ENCODE peak calls at places on chromosome 22, in five cellular contexts. Z is fibroblast of villous mesenchyme, B is astrocyte of the cerebellum, S is adrenal gland, I is GM12865. R is an unnamed sample.

GRCh38 chr22:22235564-22235963 is 9.0 kb upstream of the VPREB1 start:
- DNase-seq in I (peak; percentile 76), S (peak; percentile 45), B (no peak), Z (peak; percentile 5), R (no peak)

GRCh38 chr22:33873666-33874065 is 46.6 kb downstream of the LARGE1 start:
- DNase-seq in B (no peak), S (no peak), I (no peak), Z (no peak), R (no peak)

GRCh38 chr22:46984751-46985506 is 222.5 kb downstream of the TBC1D22A start:
- DNase-seq in B (peak; percentile 63), Z (peak; percentile 48), S (no peak), I (no peak), R (peak; percentile 31)

GRCh38 chr22:41237036-41237706 is 3.6 kb downstream of the CHADL start:
- DNase-seq in I (no peak), B (no peak), Z (no peak), S (no peak), R (no peak)

GRCh38 chr22:28139993-28140392 is 220.9 kb upstream of the PITPNB start:
- DNase-seq in I (no peak), S (no peak), B (no peak), Z (peak; percentile 51), R (peak; percentile 72)

GRCh38 chr22:24685804-24686203 is 82.8 kb downstream of the GGT1 start:
- DNase-seq in Z (peak; percentile 23), S (no peak), B (peak; percentile 6), I (no peak), R (no peak)

GRCh38 chr22:44981857-44982256 is 27.9 kb downstream of the PHF21B start:
- DNase-seq in B (no peak), Z (no peak), S (no peak), I (no peak), R (no peak)

GRCh38 chr22:45413368-45414211 is at the start of the genes RIBC2 and SMC1B:
- DNase-seq in S (peak; percentile 62), B (peak; percentile 50), I (peak; percentile 97), Z (peak; percentile 75), R (no peak)

GRCh38 chr22:48496987-48497650 is 1330.6 kb downstream of the BRD1 start:
- DNase-seq in I (no peak), Z (no peak), S (no peak), B (no peak), R (no peak)

GRCh38 chr22:41862160-41862529 is 29.2 kb downstream of the SREBF2 start:
- DNase-seq in B (no peak), Z (peak; percentile 69), I (peak; percentile 85), S (peak; percentile 32), R (no peak)

GRCh38 chr22:46660604-46661201 is 40.5 kb downstream of the GRAMD4 start:
- DNase-seq in B (no peak), I (no peak), Z (no peak), S (peak; percentile 75), R (no peak)

GRCh38 chr22:41696714-41697113 is 2.6 kb upstream of the MEI1 start:
- DNase-seq in B (no peak), I (no peak), S (no peak), Z (no peak), R (no peak)

GRCh38 chr22:24155597-24156145 is 25.6 kb upstream of the SUSD2 start:
- DNase-seq in Z (peak; percentile 76), B (no peak), I (peak; percentile 76), S (peak; percentile 87), R (no peak)

GRCh38 chr22:21682385-21683175 is 16.8 kb downstream of the PPIL2 start:
- DNase-seq in B (no peak), Z (no peak), I (no peak), S (no peak), R (no peak)

GRCh38 chr22:36368359-36368983 is 19.3 kb downstream of the MYH9 start:
- DNase-seq in Z (peak; percentile 79), I (peak; percentile 43), B (peak; percentile 76), S (no peak), R (no peak)
- TF ChIP-seq CTCF in Z (no peak), I (peak; percentile 24), B (no peak), S (peak; percentile 10), R (peak; percentile 5)

GRCh38 chr22:42942351-42942750 is 72.6 kb downstream of the PACSIN2 start:
- DNase-seq in S (no peak), I (no peak), B (no peak), Z (no peak), R (no peak)
- H3K4me3 ChIP-seq in S (no peak overlapping the region), I (no peak overlapping the region), B (no peak overlapping the region), Z (no peak overlapping the region), R (no peak overlapping the region)

DNA sequence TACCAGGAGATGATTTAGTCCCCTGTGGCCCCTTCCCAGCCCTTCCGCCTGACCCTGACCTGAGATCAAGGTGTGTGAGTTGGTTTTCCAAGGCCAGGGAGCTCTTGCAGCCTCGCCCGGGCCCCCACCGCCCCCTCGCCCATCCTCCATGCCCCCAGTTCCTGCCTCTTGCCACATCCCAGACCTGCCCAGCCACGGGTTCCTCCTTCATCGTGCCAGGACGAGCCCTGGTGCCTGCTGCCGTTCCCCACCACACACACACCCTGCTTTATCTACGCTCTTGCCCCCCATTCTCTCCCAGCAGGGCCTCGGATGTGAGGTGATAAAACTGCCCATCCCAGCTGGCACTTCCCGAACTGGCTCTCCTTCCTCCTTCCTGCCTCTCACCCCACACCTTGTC is 1.4 kb upstream of the LIF start:
- DNase-seq in B (no peak), Z (no peak), I (no peak), S (no peak), R (no peak)
- TF ChIP-seq CTCF in B (no peak), Z (no peak), I (no peak), S (no peak), R (no peak)

GRCh38 chr22:50293441-50294318 is 13.8 kb downstream of the PLXNB2 start:
- DNase-seq in B (no peak), I (peak; percentile 34), S (peak; percentile 72), Z (peak; percentile 69), R (no peak)
- H3K4me3 ChIP-seq in B (peak overlapping the region; percentile 24), I (peak overlapping the region; percentile 16), S (no peak overlapping the region), Z (peak overlapping the region; percentile 27), R (peak overlapping the region; percentile 50)

GRCh38 chr22:17888855-17889254 is 114.6 kb upstream of the BID start:
- DNase-seq in B (no peak), S (no peak), Z (peak; percentile 22), I (peak; percentile 42), R (no peak)
- TF ChIP-seq CTCF in B (peak; percentile 59), S (no peak), Z (peak; percentile 38), I (peak; percentile 36), R (peak; percentile 51)

DNA sequence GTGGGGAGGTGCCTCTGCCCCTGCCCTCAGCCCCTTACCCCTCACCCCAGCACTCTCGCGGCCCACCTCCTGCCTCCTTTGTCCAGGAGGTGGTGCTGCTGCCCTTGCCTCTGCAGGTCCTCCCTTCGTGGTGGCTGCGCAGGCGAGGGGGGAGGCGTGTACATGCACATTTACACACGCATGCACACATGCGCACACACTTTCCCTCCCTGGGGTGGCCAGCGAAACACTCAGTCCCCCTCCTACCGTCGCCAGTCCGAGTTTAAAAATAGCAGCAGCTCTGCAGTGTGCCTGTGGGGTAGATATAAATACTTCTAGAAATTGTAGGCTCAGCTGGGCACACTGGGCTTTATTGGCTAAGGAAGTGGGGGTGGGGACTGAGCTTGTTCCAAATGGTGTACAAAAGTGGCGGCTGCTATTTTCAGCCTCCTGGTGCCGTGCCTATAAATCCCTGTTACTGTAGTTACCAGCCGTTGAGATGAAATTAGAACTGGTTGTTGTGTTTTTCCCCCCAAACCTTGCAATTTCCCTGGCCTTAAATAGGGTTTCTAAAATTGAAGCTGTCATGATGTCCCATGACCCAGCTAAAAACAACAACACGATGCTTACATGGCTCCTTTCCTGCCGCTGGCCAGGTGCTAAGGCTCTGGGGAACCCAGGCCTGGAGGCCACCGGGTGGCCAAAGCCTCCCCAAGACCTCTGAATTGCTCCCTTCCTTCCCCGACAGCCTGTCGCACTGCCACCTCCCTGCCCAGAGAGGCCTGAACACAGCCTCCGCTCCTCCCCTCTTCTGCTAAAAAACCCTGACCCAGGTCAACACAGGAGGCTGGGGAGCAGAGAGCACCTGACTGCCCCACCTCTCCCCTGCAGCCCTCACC is 12.4 kb downstream of the PICK1 start:
- DNase-seq in S (no peak), B (no peak), I (no peak), Z (peak; percentile 49), R (no peak)
- H3K4me3 ChIP-seq in S (no peak overlapping the region), B (no peak overlapping the region), I (no peak overlapping the region), Z (no peak overlapping the region), R (no peak overlapping the region)

GRCh38 chr22:17095538-17095937 is 10.7 kb downstream of the IL17RA start:
- DNase-seq in I (no peak), B (no peak), S (no peak), Z (no peak), R (no peak)
- TF ChIP-seq CTCF in I (no peak), B (peak; percentile 61), S (no peak), Z (peak; percentile 50), R (peak; percentile 35)

GRCh38 chr22:39567135-39567946 is 3.2 kb upstream of the CACNA1I start:
- DNase-seq in Z (no peak), B (no peak), S (no peak), I (peak; percentile 41), R (no peak)
- H3K4me3 ChIP-seq in Z (no peak overlapping the region), B (no peak overlapping the region), S (no peak overlapping the region), I (no peak overlapping the region), R (no peak overlapping the region)

R was measured in AG04449.